ENCODE peak calls at places on chromosome 4, in six cellular contexts. G is GM23248; A is activated CD8-positive, alpha-beta memory T cell treated with anti-CD3 and anti-CD28 coated beads for 4 hours; S is kidney; V is activated naive CD8-positive, alpha-beta T cell treated with anti-CD3 and anti-CD28 coated beads for 36 hours; Z is iris pigment epithelial cell. U is an unnamed sample.
A peak's percentile ranks its signal among the peaks of the same experiment; 100 is the strongest.

GRCh38 chr4:17550549-17550948 is 26.4 kb upstream of the LAP3 start:
- DNase-seq in G (no peak), A (no peak), Z (no peak), S (no peak), V (no peak), U (no peak)

GRCh38 chr4:94827481-94828110 is 69.8 kb downstream of the BMPR1B start:
- DNase-seq in V (no peak), G (peak; percentile 90), Z (peak; percentile 84), S (no peak), A (no peak), U (no peak)

GRCh38 chr4:118941799-118942198 is 53.1 kb downstream of the SYNPO2 start:
- DNase-seq in A (no peak), Z (peak; percentile 53), S (no peak), G (no peak), V (no peak), U (no peak)

GRCh38 chr4:141133146-141134006 is at the start of gene RNF150:
- DNase-seq in G (peak; percentile 92), S (peak; percentile 91), A (no peak), Z (peak; percentile 83), V (peak; percentile 57), U (peak; percentile 23)

GRCh38 chr4:158895797-158896442 is 127.1 kb downstream of the FNIP2 start:
- DNase-seq in V (no peak), Z (peak; percentile 63), S (no peak), G (no peak), A (no peak), U (no peak)

GRCh38 chr4:82284475-82284857 is 89.3 kb downstream of the HNRNPD start:
- DNase-seq in A (no peak), Z (no peak), G (no peak), V (no peak), S (no peak), U (no peak)

GRCh38 chr4:99126376-99126775 is 17.7 kb downstream of the ADH4 start:
- DNase-seq in A (no peak), G (no peak), V (no peak), S (no peak), Z (no peak), U (no peak)

GRCh38 chr4:25865586-25865985 is 2.8 kb upstream of the SEL1L3 start:
- DNase-seq in G (peak; percentile 30), A (no peak), Z (no peak), V (no peak), S (peak; percentile 76), U (no peak)

GRCh38 chr4:100284302-100284701 is 94.0 kb upstream of the DDIT4L start:
- DNase-seq in V (no peak), Z (no peak), A (no peak), S (no peak), G (no peak), U (no peak)

U was measured in T-helper 2 cell treated with Interferon-gamma antibody and Interleukin-4, amounts not matched to agents 5 μg/mL and 100 μg/mL, for 36 hours.